ENCODE peak calls at places on chromosomes 4 and X, in six cellular contexts. D, P, Q, J, M and U are unnamed samples.

GRCh38 chr4:122874194-122874593 is 47.6 kb downstream of the FGF2 start:
- DNase-seq in D (peak), J (no peak), Q (no peak), M (peak), P (peak), U (no peak)

GRCh38 chrX:39681885-39682284 is 415.9 kb downstream of the BCOR start:
- DNase-seq in Q (no peak), M (no peak), D (no peak), J (no peak), P (no peak), U (no peak)

GRCh38 chr4:185165605-185166063 is 22.6 kb downstream of the SLC25A4 start:
- DNase-seq in P (peak), Q (no peak), D (peak), M (no peak), J (no peak), U (no peak)

GRCh38 chrX:46628406-46629371 is 55.1 kb downstream of the CHST7 start:
- DNase-seq in Q (no peak), D (peak), P (peak), J (no peak), M (peak), U (no peak)

GRCh38 chr4:130233377-130234047 is 1137.6 kb downstream of the C4orf33 start:
- DNase-seq in P (no peak), D (peak), J (no peak), Q (no peak), M (no peak), U (no peak)

GRCh38 chr4:66693694-66694093 is 851.6 kb downstream of the CENPC start:
- DNase-seq in J (no peak), M (no peak), Q (no peak), P (no peak), D (peak), U (no peak)

GRCh38 chr4:3302164-3302785 is 9.5 kb downstream of the RGS12 start:
- DNase-seq in D (no peak), P (no peak), M (no peak), Q (no peak), J (no peak), U (no peak)

GRCh38 chrX:30992381-30992904 is 79.4 kb downstream of the FTHL17 start:
- DNase-seq in P (no peak), M (no peak), Q (no peak), D (peak), J (no peak), U (no peak)

GRCh38 chrX:54640721-54641120 is 110.7 kb downstream of the GNL3L start:
- DNase-seq in D (peak), Q (no peak), M (peak), J (no peak), P (no peak), U (no peak)

GRCh38 chr4:19807505-19807904 is 444.2 kb upstream of the SLIT2 start:
- DNase-seq in J (no peak), D (peak), Q (no peak), M (no peak), P (peak), U (no peak)

GRCh38 chr4:66688674-66689073 is 856.6 kb downstream of the CENPC start:
- DNase-seq in M (no peak), P (peak), D (peak), J (no peak), Q (no peak), U (no peak)

GRCh38 chr4:40307627-40308497 is 27.3 kb upstream of the CHRNA9 start:
- DNase-seq in Q (no peak), J (no peak), M (no peak), D (no peak), P (no peak), U (peak)

GRCh38 chr4:793109-793861 is 32.6 kb downstream of the CPLX1 start:
- DNase-seq in D (no peak), J (no peak), M (no peak), Q (no peak), P (no peak), U (no peak)

GRCh38 chr4:91826186-91826585 is 477.6 kb upstream of the GRID2 start:
- DNase-seq in M (peak), Q (no peak), J (no peak), P (no peak), D (peak), U (no peak)

GRCh38 chrX:68504237-68504636 is 5.4 kb downstream of the YIPF6 start:
- DNase-seq in Q (no peak), P (peak), J (no peak), D (peak), M (peak), U (no peak)

GRCh38 chrX:139475432-139475831 is 55.1 kb upstream of the F9 start:
- DNase-seq in D (no peak), P (no peak), Q (no peak), J (no peak), M (no peak), U (no peak)

GRCh38 chr4:90127223-90127705 is at the start of gene CCSER1:
- DNase-seq in J (no peak), Q (peak), P (peak), D (peak), M (peak), U (peak)

GRCh38 chr4:37453004-37453360 is 208.4 kb downstream of the NWD2 start:
- DNase-seq in J (no peak), P (peak), Q (peak), D (peak), M (peak), U (peak)

GRCh38 chr4:99808260-99808857 is 8.3 kb upstream of the DAPP1 start:
- DNase-seq in P (peak), Q (peak), D (peak), M (no peak), J (no peak), U (peak)

GRCh38 chr4:82745173-82745842 is 53.3 kb downstream of the SCD5 start:
- DNase-seq in D (peak), P (peak), M (peak), J (no peak), Q (peak), U (no peak)

GRCh38 chr4:142408003-142408441 is 438.1 kb downstream of the INPP4B start:
- DNase-seq in J (no peak), P (no peak), M (peak), D (no peak), Q (no peak), U (no peak)
- H4K91ac ChIP-seq in J (no peak), P (no peak), M (peak), D (no peak), Q (no peak), U (no peak)

DNA sequence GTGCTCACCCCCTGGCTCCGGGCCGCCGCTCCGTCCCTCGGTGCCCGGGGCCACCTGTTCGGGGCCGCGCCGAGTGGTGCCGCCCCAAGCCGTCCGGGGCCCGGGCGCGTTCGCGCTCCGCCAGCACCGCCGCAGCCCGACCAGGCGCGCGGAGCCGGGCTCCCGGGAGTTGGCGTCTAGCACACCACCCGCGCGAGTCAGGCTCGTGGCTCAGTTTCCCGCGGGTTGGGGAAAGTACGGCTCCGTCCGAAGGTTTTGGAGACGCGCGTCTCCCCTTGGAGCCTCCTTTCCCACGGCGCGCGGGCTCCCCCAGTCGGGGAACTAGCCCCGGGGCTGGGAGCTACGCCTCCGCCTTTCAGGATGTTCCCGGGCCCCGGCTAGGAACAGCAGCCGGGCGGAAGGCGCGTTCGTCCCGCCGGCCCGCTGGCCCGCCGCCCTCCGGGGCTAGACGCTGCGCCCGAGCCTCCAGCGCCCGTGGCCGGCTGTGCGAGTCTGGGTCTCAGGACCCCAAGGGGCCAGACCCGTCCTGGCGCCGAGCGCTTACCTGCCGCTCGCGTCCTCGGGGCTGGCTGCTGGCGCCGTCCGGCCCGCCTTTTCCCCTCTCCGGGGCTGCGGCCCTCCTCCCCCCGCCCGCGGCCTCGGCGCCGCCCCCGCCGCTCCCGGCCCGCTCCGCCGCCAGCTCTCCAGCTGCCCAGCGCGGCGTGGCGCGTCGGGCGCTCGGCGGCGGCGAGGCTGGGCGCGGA is at the start of gene ADGRG2:
- DNase-seq in M (no peak), P (peak), Q (peak), D (peak), J (no peak), U (peak)
- H3K9ac ChIP-seq in M (no peak), P (no peak), Q (no peak), D (no peak), J (no peak), U (peak)

DNA sequence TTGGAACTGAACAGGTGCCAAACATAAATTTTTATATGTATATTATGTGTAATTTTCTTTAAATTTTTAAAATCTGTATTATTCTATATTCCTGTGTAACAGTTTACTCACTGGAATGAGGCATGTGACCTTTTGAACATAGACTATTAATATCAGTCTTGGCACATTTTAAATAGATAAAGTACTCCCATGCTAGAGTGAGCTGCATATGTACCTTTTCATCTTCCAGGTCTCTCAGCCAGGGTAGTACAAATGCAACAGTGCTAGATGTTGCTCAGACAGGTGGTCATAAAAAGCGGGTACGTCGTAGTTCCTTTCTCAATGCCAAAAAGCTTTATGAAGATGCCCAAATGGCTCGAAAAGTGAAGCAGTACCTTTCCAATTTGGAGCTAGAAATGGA is 242.0 kb downstream of the RAPGEF2 start:
- DNase-seq in M (no peak), Q (no peak), J (no peak), D (no peak), P (no peak), U (no peak)
- H4K91ac ChIP-seq in M (no peak), Q (no peak), J (no peak), D (no peak), P (no peak), U (no peak)

GRCh38 chr4:13543648-13544555 is at the start of gene NKX3-2:
- DNase-seq in M (no peak), D (peak), Q (no peak), J (no peak), P (peak), U (no peak)
- H3K9ac ChIP-seq in M (no peak), D (no peak), Q (peak), J (no peak), P (no peak), U (no peak)

GRCh38 chr4:164526916-164527315 is 227.0 kb upstream of the SMIM31 start:
- DNase-seq in Q (peak), D (no peak), M (no peak), P (no peak), J (no peak), U (no peak)
- H4K91ac ChIP-seq in Q (no peak), D (no peak), M (no peak), P (no peak), J (no peak), U (no peak)

GRCh38 chrX:38668788-38669187 is 107.4 kb downstream of the TSPAN7 start:
- DNase-seq in Q (no peak), M (no peak), P (no peak), D (no peak), J (no peak), U (no peak)
- H3K9ac ChIP-seq in Q (no peak), M (no peak), P (no peak), D (no peak), J (no peak), U (no peak)

GRCh38 chrX:111165902-111166301 is 69.9 kb downstream of the PAK3 start:
- DNase-seq in D (no peak), P (no peak), J (no peak), M (no peak), Q (no peak), U (no peak)
- H4K91ac ChIP-seq in D (no peak), P (no peak), J (no peak), M (no peak), Q (no peak), U (no peak)

GRCh38 chr4:13645075-13645474 is 17.6 kb upstream of the BOD1L1 start:
- DNase-seq in Q (no peak), P (no peak), J (no peak), M (no peak), D (no peak), U (no peak)

GRCh38 chr4:13641084-13641483 is 13.6 kb upstream of the BOD1L1 start:
- DNase-seq in P (no peak), Q (no peak), D (no peak), M (no peak), J (no peak), U (no peak)

GRCh38 chr4:13642576-13642975 is 15.1 kb upstream of the BOD1L1 start:
- DNase-seq in J (no peak), D (peak), Q (no peak), M (no peak), P (peak), U (no peak)

GRCh38 chr4:13642163-13642562 is 14.6 kb upstream of the BOD1L1 start:
- DNase-seq in P (peak), D (no peak), Q (no peak), M (no peak), J (no peak), U (no peak)

DNA sequence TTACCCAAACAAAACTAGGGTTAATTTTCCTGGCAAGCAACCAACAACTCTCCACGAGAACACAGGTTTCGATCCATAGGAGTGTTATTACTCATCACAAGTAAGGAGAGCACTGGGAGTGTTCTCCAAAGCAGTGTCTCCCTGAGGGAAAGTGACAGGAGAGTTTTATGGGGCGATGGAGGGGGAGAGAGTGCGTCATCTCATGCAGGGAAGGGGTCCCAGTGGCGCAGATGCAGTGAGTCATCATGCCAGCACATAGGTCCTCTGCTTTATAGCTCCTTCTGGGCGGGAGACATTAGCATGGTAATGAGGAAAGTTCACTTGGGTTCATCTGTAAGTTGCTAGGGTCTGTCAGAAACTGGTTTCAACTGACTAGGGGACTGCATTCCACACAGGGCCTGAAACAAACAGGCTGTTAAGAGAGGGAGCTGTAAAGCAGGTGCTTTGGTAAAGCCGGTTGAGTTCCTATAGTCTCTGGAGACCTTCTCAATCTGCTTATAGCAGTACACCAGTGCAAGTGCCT is 12.7 kb upstream of the BOD1L1 start:
- DNase-seq in P (peak), D (peak), J (peak), M (no peak), Q (no peak), U (peak)
- H3K9ac ChIP-seq in P (no peak), D (peak), J (no peak), M (no peak), Q (no peak), U (no peak)

DNA sequence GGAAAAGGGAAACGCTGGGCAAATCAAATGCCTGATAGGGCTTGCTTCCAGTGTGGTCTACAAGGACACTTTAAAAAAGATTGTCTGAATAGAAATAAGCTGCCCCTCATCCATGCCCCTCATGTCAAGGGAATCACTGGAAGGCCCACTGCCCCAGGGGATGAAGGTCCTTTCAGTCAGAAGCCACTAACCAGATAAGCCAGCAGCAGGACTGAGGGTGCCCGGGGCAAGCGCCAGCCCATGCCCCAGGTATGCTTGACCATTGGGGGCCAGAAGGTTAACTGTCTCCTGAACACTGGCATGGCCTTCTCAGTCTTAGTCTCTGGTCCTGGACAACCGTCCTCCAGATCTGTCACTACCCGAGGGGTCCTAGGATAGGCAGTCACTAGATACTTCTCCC is 17.7 kb downstream of the ACOX3 start:
- DNase-seq in M (peak), Q (no peak), J (no peak), P (no peak), D (no peak), U (no peak)
- H4K91ac ChIP-seq in M (no peak), Q (no peak), J (no peak), P (no peak), D (no peak), U (no peak)